ENCODE peak calls at places on chromosomes 16 and 17, in ten cellular contexts. E is esophagus muscularis mucosa; I is Panc1; Y is thoracic aorta; N is H9; Q is RWPE1; S is CD8-positive, alpha-beta memory T cell; G is transverse colon; V is cardiac muscle cell; A is CD8-positive, alpha-beta T cell. K is an unnamed sample.

GRCh38 chr17:47264171-47264570 is 10.5 kb downstream of the ITGB3 start:
- DNase-seq in E (no peak), I (no peak), Y (no peak), N (no peak), Q (no peak), S (no peak), G (no peak), V (peak), A (no peak), K (no peak)

GRCh38 chr17:82723169-82723807 is 6.8 kb downstream of the FN3KRP start:
- DNase-seq in E (no peak), I (no peak), Y (no peak), N (no peak), Q (no peak), S (no peak), G (no peak), V (no peak), A (no peak), K (no peak)

GRCh38 chr16:68005786-68006286 is 6.6 kb upstream of the DPEP2 start:
- DNase-seq in E (no peak), I (no peak), Y (no peak), N (no peak), Q (peak), S (peak), G (peak), V (no peak), A (peak), K (peak)

GRCh38 chr17:77003699-77004098 is 135.5 kb downstream of the MGAT5B start:
- DNase-seq in E (no peak), I (no peak), Y (no peak), N (no peak), Q (no peak), S (no peak), G (no peak), V (no peak), A (no peak), K (no peak)

GRCh38 chr17:63699638-63700527 is at the start of gene LIMD2:
- DNase-seq in E (no peak), I (no peak), Y (no peak), N (peak), Q (peak), S (peak), G (peak), V (peak), A (peak), K (no peak)

GRCh38 chr17:8141741-8142140 is 10.5 kb downstream of the PER1 start:
- DNase-seq in E (no peak), I (no peak), Y (no peak), N (no peak), Q (no peak), S (no peak), G (no peak), V (no peak), A (no peak), K (no peak)

GRCh38 chr17:74519951-74520553 is 11.2 kb downstream of the CD300LB start:
- DNase-seq in E (peak), I (no peak), Y (no peak), N (no peak), Q (no peak), S (no peak), G (peak), V (no peak), A (no peak), K (no peak)

GRCh38 chr17:46851029-46851741 is at the start of gene WNT9B:
- DNase-seq in E (no peak), I (no peak), Y (no peak), N (peak), Q (peak), S (no peak), G (peak), V (peak), A (no peak), K (no peak)

DNA sequence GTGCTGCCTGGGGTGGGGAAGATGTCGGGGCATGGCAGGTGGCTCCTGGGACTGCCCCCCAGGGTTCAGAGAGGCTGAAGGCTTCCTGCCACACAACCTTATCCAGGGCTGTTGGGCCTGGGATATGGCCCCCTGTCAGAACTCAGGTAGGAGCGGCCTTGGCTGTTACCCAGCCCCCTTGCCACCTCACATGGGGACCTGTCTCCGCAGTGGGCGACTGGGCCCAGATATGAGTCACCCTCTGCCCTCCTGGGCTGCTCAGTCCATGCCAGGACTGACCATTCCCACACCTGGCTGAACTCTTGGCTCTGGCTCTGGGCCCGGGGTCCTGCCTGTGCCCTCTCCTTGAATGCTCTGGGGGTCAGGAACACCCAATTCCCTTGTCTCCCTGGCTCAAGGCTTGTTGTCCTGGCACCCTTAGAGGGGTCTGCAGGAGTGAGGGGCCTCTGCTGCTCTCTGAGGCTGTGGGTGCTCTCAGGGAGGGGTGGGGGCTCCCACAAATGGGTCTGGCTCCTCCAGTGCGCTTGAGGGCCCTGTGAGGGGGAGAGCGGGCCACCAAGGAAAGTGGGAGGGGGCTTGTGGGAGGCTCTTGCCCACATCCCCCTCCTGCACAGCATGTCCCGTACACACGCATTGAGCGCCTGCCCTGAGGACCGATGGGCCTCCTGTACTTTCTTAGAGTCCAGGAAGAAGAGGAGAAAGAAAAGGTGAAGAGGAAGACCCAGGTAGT is 36.0 kb downstream of the LGALS9 start:
- DNase-seq in E (no peak), I (no peak), Y (no peak), N (peak), Q (no peak), S (no peak), G (no peak), V (no peak), A (no peak), K (no peak)
- H3K27ac ChIP-seq in E (no peak), I (no peak), Y (no peak), N (no peak), Q (no peak), S (no peak), G (no peak), V (no peak), A (no peak), K (no peak)

GRCh38 chr16:17416461-17417221 is 54.1 kb downstream of the XYLT1 start:
- DNase-seq in E (no peak), I (no peak), Y (no peak), N (peak), Q (no peak), S (peak), G (peak), V (peak), A (peak), K (no peak)

GRCh38 chr16:17420821-17421220 is 49.9 kb downstream of the XYLT1 start:
- DNase-seq in E (no peak), I (no peak), Y (no peak), N (no peak), Q (no peak), S (no peak), G (no peak), V (no peak), A (no peak), K (no peak)

GRCh38 chr16:17419266-17419665 is 51.5 kb downstream of the XYLT1 start:
- DNase-seq in E (no peak), I (no peak), Y (no peak), N (no peak), Q (no peak), S (no peak), G (no peak), V (no peak), A (no peak), K (no peak)

GRCh38 chr16:17414916-17415315 is 55.8 kb downstream of the XYLT1 start:
- DNase-seq in E (no peak), I (no peak), Y (no peak), N (no peak), Q (no peak), S (no peak), G (no peak), V (no peak), A (no peak), K (no peak)

DNA sequence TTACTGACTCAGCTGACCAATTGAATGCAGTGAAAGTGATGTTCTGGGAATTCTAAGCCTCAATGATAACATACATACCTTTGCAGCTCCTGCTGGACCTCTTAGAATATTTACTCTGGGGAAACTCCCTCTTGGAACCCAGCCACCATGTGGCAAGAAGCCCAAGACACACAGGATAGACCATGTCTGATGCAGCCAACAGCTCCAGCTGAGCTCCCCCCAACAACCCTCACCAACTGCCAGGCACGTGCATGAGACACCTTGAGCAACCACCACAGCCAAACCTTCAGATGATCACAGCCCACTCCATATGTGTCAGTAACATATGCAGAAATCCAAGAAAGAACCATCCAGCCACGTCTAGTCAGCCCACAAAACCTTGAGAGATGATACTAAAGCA is 53.0 kb downstream of the XYLT1 start:
- DNase-seq in E (no peak), I (no peak), Y (no peak), N (no peak), Q (no peak), S (no peak), G (peak), V (no peak), A (no peak), K (no peak)
- H3K27ac ChIP-seq in E (peak), I (no peak), Y (no peak), N (no peak), Q (no peak), S (no peak), G (no peak), V (no peak), A (no peak), K (no peak)

DNA sequence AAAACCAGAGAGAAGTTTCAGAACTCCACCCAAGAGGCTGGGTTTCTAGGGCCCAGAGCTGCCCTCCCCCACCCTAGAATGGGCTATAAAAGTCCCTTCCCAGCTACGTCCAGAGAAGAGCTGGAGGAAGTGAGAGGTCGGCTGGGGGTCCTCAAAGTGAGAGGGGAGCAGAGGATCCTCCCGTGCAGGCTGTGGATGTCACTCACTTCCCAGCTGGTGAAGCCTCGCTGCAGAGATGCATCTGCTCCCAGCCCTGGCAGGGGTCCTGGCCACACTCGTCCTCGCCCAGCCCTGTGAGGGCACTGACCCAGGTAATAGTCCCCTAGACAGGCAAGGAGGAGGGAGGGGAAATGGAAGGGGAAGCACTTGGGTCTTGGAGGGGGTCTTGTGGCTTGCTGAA is at the start of gene EPX:
- DNase-seq in E (no peak), I (no peak), Y (no peak), N (no peak), Q (no peak), S (no peak), G (no peak), V (no peak), A (no peak), K (no peak)
- H3K27ac ChIP-seq in E (no peak), I (no peak), Y (no peak), N (no peak), Q (no peak), S (no peak), G (no peak), V (no peak), A (no peak), K (no peak)

GRCh38 chr17:61457226-61457983 is 5.2 kb downstream of the TBX4 start:
- DNase-seq in E (no peak), I (no peak), Y (no peak), N (peak), Q (no peak), S (no peak), G (no peak), V (no peak), A (no peak), K (no peak)
- H3K27ac ChIP-seq in E (no peak), I (no peak), Y (no peak), N (no peak), Q (no peak), S (no peak), G (no peak), V (no peak), A (no peak), K (no peak)

GRCh38 chr17:55271958-55272710 is 7.4 kb downstream of the HLF start:
- DNase-seq in E (no peak), I (no peak), Y (no peak), N (no peak), Q (no peak), S (no peak), G (no peak), V (no peak), A (no peak), K (no peak)
- H3K27ac ChIP-seq in E (peak), I (no peak), Y (peak), N (no peak), Q (no peak), S (no peak), G (peak), V (no peak), A (no peak), K (no peak)

GRCh38 chr16:51222016-51222415 is 70.9 kb upstream of the SALL1 start:
- DNase-seq in E (peak), I (no peak), Y (no peak), N (no peak), Q (no peak), S (no peak), G (no peak), V (no peak), A (no peak), K (no peak)
- H3K27ac ChIP-seq in E (no peak), I (no peak), Y (no peak), N (no peak), Q (no peak), S (no peak), G (no peak), V (no peak), A (no peak), K (no peak)

DNA sequence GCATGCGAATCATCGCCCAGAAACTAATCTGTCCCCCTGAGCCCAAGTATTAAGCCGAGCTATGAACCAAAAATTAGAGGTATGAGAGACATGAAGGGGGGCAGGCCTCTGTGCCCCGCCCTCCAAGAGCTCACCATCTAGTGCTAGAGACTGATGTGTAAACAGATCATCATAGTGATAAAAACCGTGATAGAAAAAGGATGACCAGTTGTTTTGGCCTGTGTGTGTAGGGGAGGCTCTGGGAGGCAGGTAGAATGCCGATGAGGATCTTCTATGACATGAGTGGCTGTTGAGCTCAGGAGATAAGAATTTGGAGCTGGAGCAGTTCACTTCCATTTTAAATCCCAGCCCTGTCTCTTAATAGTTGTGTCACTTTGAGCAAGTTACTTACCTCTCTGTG is 89.0 kb upstream of the TBX2 start:
- DNase-seq in E (no peak), I (no peak), Y (no peak), N (no peak), Q (no peak), S (no peak), G (no peak), V (no peak), A (no peak), K (no peak)
- H3K27ac ChIP-seq in E (no peak), I (no peak), Y (no peak), N (no peak), Q (no peak), S (no peak), G (peak), V (no peak), A (no peak), K (no peak)